ENCODE peak calls at places on chromosomes 13 and 19, in eight cellular contexts. B is ascending aorta, V is SK-N-SH, K is tibial artery, N is psoas muscle, Y is left ventricle myocardium inferior, Q is RWPE1, I is heart left ventricle. A is an unnamed sample.

GRCh38 chr13:98325724-98326123 is 148.7 kb upstream of the RNF113B start:
- DNase-seq in B (no peak), V (no peak), K (no peak), N (no peak), Y (no peak), Q (no peak), I (no peak), A (peak)

GRCh38 chr19:35161434-35161743 is 6.9 kb downstream of the FXYD5 start:
- DNase-seq in B (no peak), V (no peak), K (no peak), N (no peak), Y (no peak), Q (no peak), I (no peak), A (no peak)

GRCh38 chr13:27824121-27824520 is 31.8 kb downstream of the GSX1 start:
- DNase-seq in B (no peak), V (no peak), K (no peak), N (no peak), Y (no peak), Q (no peak), I (no peak), A (no peak)

GRCh38 chr13:64234255-64234654 is 2818.6 kb upstream of the PCDH20 start:
- DNase-seq in B (no peak), V (no peak), K (no peak), N (no peak), Y (no peak), Q (no peak), I (no peak), A (no peak)

GRCh38 chr19:34306213-34306661 is 51.9 kb downstream of the GARRE1 start:
- DNase-seq in B (no peak), V (no peak), K (no peak), N (no peak), Y (no peak), Q (no peak), I (no peak), A (no peak)

GRCh38 chr19:2331601-2332246 is 3.2 kb downstream of the SPPL2B start:
- DNase-seq in B (no peak), V (no peak), K (no peak), N (peak), Y (no peak), Q (no peak), I (no peak), A (no peak)

GRCh38 chr19:40799558-40800338 is 757 bp downstream of the EGLN2 start:
- DNase-seq in B (no peak), V (peak), K (no peak), N (peak), Y (peak), Q (no peak), I (peak), A (no peak)

GRCh38 chr19:12952488-12953455 is 4.3 kb downstream of the GADD45GIP1 start:
- DNase-seq in B (no peak), V (peak), K (no peak), N (no peak), Y (no peak), Q (no peak), I (peak), A (no peak)

GRCh38 chr13:33003458-33004019 is 12.7 kb upstream of the KL start:
- DNase-seq in B (no peak), V (no peak), K (no peak), N (no peak), Y (no peak), Q (no peak), I (no peak), A (no peak)

GRCh38 chr13:31351376-31351775 is 151.6 kb downstream of the B3GLCT start:
- DNase-seq in B (no peak), V (no peak), K (no peak), N (no peak), Y (no peak), Q (no peak), I (no peak), A (no peak)

GRCh38 chr19:41927810-41928192 is 448 bp downstream of the ERFL start:
- DNase-seq in B (no peak), V (peak), K (no peak), N (no peak), Y (no peak), Q (no peak), I (no peak), A (no peak)

GRCh38 chr19:52217576-52217975 is 27.7 kb downstream of the PPP2R1A start:
- DNase-seq in B (no peak), V (no peak), K (no peak), N (no peak), Y (no peak), Q (no peak), I (no peak), A (no peak)

GRCh38 chr13:21825186-21825585 is 154.3 kb downstream of the FGF9 start:
- DNase-seq in B (no peak), V (no peak), K (no peak), N (no peak), Y (no peak), Q (no peak), I (no peak), A (no peak)

GRCh38 chr19:4057913-4058695 is 8.6 kb downstream of the ZBTB7A start:
- DNase-seq in B (peak), V (no peak), K (peak), N (peak), Y (peak), Q (peak), I (peak), A (peak)

GRCh38 chr13:94557836-94558235 is 38.1 kb downstream of the TGDS start:
- DNase-seq in B (no peak), V (no peak), K (no peak), N (no peak), Y (no peak), Q (no peak), I (no peak), A (no peak)

GRCh38 chr19:47156861-47157454 is 26.3 kb downstream of the SAE1 start:
- DNase-seq in B (no peak), V (no peak), K (no peak), N (no peak), Y (no peak), Q (no peak), I (no peak), A (no peak)

GRCh38 chr13:95641961-95642621 is 2.4 kb downstream of the DZIP1 start:
- DNase-seq in B (no peak), V (peak), K (peak), N (peak), Y (peak), Q (no peak), I (peak), A (no peak)

GRCh38 chr13:47146991-47147783 is 250.3 kb upstream of the HTR2A start:
- DNase-seq in B (no peak), V (no peak), K (no peak), N (no peak), Y (no peak), Q (no peak), I (no peak), A (no peak)

GRCh38 chr19:47644199-47644598 is 35.3 kb downstream of the BICRA start:
- DNase-seq in B (no peak), V (no peak), K (no peak), N (no peak), Y (no peak), Q (no peak), I (no peak), A (no peak)

GRCh38 chr19:38831142-38831605 is 420 bp downstream of the ECH1 start:
- DNase-seq in B (peak), V (peak), K (peak), N (peak), Y (peak), Q (peak), I (peak), A (peak)

GRCh38 chr13:21670883-21671792 is at the start of gene FGF9:
- DNase-seq in B (no peak), V (peak), K (peak), N (peak), Y (peak), Q (peak), I (peak), A (peak)

GRCh38 chr19:927044-927706 is 1.3 kb downstream of the ARID3A start:
- DNase-seq in B (no peak), V (peak), K (peak), N (peak), Y (peak), Q (no peak), I (peak), A (no peak)

GRCh38 chr19:57934820-57935665 is at the start of gene ZNF418:
- DNase-seq in B (no peak), V (no peak), K (no peak), N (peak), Y (peak), Q (peak), I (peak), A (peak)

GRCh38 chr19:19403373-19403901 is 2.0 kb upstream of the GATAD2A start:
- DNase-seq in B (no peak), V (no peak), K (no peak), N (peak), Y (no peak), Q (peak), I (no peak), A (no peak)

GRCh38 chr13:48505597-48506091 is 27.2 kb downstream of the RCBTB2 start:
- DNase-seq in B (peak), V (no peak), K (peak), N (no peak), Y (no peak), Q (no peak), I (peak), A (peak)

GRCh38 chr13:114081761-114082681 is 50.4 kb downstream of the RASA3 start:
- DNase-seq in B (no peak), V (no peak), K (peak), N (peak), Y (no peak), Q (no peak), I (no peak), A (no peak)

GRCh38 chr19:37931941-37932655 is 25.1 kb downstream of the SIPA1L3 start:
- DNase-seq in B (no peak), V (no peak), K (peak), N (peak), Y (peak), Q (peak), I (peak), A (peak)

GRCh38 chr19:29660835-29661234 is 4.4 kb upstream of the PLEKHF1 start:
- DNase-seq in B (no peak), V (no peak), K (peak), N (no peak), Y (no peak), Q (no peak), I (no peak), A (no peak)

GRCh38 chr19:7544626-7545025 is 9.1 kb downstream of the PNPLA6 start:
- DNase-seq in B (no peak), V (no peak), K (no peak), N (no peak), Y (no peak), Q (no peak), I (no peak), A (no peak)

GRCh38 chr13:90717451-90717936 is 630.0 kb upstream of the MIR17HG start:
- DNase-seq in B (no peak), V (no peak), K (no peak), N (no peak), Y (no peak), Q (peak), I (no peak), A (no peak)

GRCh38 chr13:21031594-21031993 is 29.8 kb downstream of the LATS2 start:
- DNase-seq in B (no peak), V (no peak), K (no peak), N (no peak), Y (no peak), Q (no peak), I (no peak), A (no peak)

GRCh38 chr13:80823472-80823871 is 482.5 kb upstream of the SPRY2 start:
- DNase-seq in B (no peak), V (no peak), K (no peak), N (no peak), Y (no peak), Q (no peak), I (no peak), A (no peak)

GRCh38 chr13:90999401-90999800 is 348.1 kb upstream of the MIR17HG start:
- DNase-seq in B (no peak), V (no peak), K (no peak), N (no peak), Y (no peak), Q (no peak), I (no peak), A (no peak)

GRCh38 chr19:16861875-16862274 is 26.9 kb upstream of the F2RL3 start:
- DNase-seq in B (no peak), V (no peak), K (no peak), N (no peak), Y (no peak), Q (no peak), I (no peak), A (no peak)

GRCh38 chr13:98825659-98826058 is 73.2 kb upstream of the SLC15A1 start:
- DNase-seq in B (no peak), V (no peak), K (no peak), N (no peak), Y (no peak), Q (no peak), I (no peak), A (no peak)

GRCh38 chr19:5910638-5910907 is 3.5 kb upstream of the CAPS start:
- DNase-seq in B (no peak), V (no peak), K (no peak), N (no peak), Y (no peak), Q (no peak), I (no peak), A (no peak)

GRCh38 chr13:110225007-110225406 is 82.0 kb downstream of the COL4A1 start:
- DNase-seq in B (no peak), V (no peak), K (peak), N (peak), Y (no peak), Q (no peak), I (no peak), A (no peak)
- H3K27ac ChIP-seq in B (peak), V (no peak), K (peak), N (no peak), Y (peak), Q (no peak), I (peak), A (peak)

DNA sequence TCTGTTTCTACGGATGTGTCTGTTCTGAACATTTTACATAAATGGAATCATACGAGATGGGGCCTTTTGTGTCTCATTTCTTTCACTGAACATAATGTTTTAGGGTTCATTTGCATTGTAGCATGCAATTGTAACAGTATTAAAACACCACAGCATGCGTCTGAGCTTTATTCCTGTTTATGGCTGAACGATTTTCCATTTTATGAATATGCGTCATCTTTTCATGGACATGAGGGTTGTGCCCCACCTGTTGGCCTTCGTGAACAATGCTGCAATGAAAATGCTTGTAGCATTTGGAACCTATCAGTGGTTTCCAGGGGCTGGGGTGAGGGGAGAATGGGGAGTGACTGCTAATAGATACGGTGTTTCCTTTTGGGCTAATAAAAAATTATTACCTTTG is 5.1 kb downstream of the OR10H1 start:
- DNase-seq in B (no peak), V (no peak), K (no peak), N (no peak), Y (no peak), Q (peak), I (no peak), A (no peak)
- TF ChIP-seq CTCF in B (no peak), V (peak), K (peak), N (no peak), Y (peak), Q (peak), I (peak), A (peak)

GRCh38 chr13:35365885-35366284 is 110.6 kb downstream of the MAB21L1 start:
- DNase-seq in B (no peak), V (no peak), K (no peak), N (no peak), Y (no peak), Q (no peak), I (no peak), A (no peak)

GRCh38 chr13:35367586-35367985 is 108.9 kb downstream of the MAB21L1 start:
- DNase-seq in B (no peak), V (no peak), K (no peak), N (no peak), Y (no peak), Q (no peak), I (no peak), A (no peak)
- H3K27ac ChIP-seq in B (no peak), V (no peak), K (no peak), N (no peak), Y (no peak), Q (no peak), I (no peak), A (no peak)

GRCh38 chr19:55212447-55212846 is 3.1 kb upstream of the PTPRH start:
- DNase-seq in B (no peak), V (no peak), K (no peak), N (no peak), Y (no peak), Q (peak), I (no peak), A (no peak)
- TF ChIP-seq CTCF in B (no peak), V (peak), K (no peak), N (no peak), Y (no peak), Q (no peak), I (no peak), A (no peak)

GRCh38 chr19:17937371-17937900 is 4.6 kb downstream of the CCDC124 start:
- DNase-seq in B (no peak), V (no peak), K (no peak), N (no peak), Y (no peak), Q (no peak), I (no peak), A (no peak)
- H3K27ac ChIP-seq in B (no peak), V (no peak), K (no peak), N (no peak), Y (no peak), Q (peak), I (no peak), A (no peak)

A was measured in prostate gland.